ENCODE peak calls at places on chromosome 6, in four cellular contexts. One of them, this sample, is unnamed.

GRCh38 chr6:168196881-168197635 is 118.0 kb upstream of the FRMD1 start:
- DNase-seq in astrocyte of the spinal cord: no peak
- DNase-seq in thyroid gland: no peak
- DNase-seq in testis: no peak
- DNase-seq in this sample: no peak

GRCh38 chr6:153941768-153942167 is 97.3 kb upstream of the OPRM1 start:
- DNase-seq in astrocyte of the spinal cord: no peak
- DNase-seq in thyroid gland: no peak
- DNase-seq in testis: no peak
- DNase-seq in this sample: no peak

GRCh38 chr6:10719386-10720228 is 3.3 kb upstream of the TMEM14C start:
- DNase-seq in astrocyte of the spinal cord: peak
- DNase-seq in thyroid gland: peak
- DNase-seq in testis: peak
- DNase-seq in this sample: peak

GRCh38 chr6:161410736-161411135 is 136.9 kb upstream of the AGPAT4 start:
- DNase-seq in astrocyte of the spinal cord: no peak
- DNase-seq in thyroid gland: no peak
- DNase-seq in testis: no peak
- DNase-seq in this sample: no peak

GRCh38 chr6:9901376-9901775 is 513.5 kb downstream of the TFAP2A start:
- DNase-seq in astrocyte of the spinal cord: no peak
- DNase-seq in thyroid gland: no peak
- DNase-seq in testis: no peak
- DNase-seq in this sample: no peak

GRCh38 chr6:129280719-129281118 is 397.8 kb downstream of the LAMA2 start:
- DNase-seq in astrocyte of the spinal cord: no peak
- DNase-seq in thyroid gland: no peak
- DNase-seq in testis: no peak
- DNase-seq in this sample: no peak

GRCh38 chr6:27133281-27134227 is 113.9 kb upstream of the PRSS16 start:
- DNase-seq in astrocyte of the spinal cord: peak
- DNase-seq in thyroid gland: peak
- DNase-seq in testis: peak
- DNase-seq in this sample: peak

GRCh38 chr6:81844686-81845085 is 92.2 kb upstream of the TENT5A start:
- DNase-seq in astrocyte of the spinal cord: no peak
- DNase-seq in thyroid gland: no peak
- DNase-seq in testis: no peak
- DNase-seq in this sample: peak

GRCh38 chr6:166008441-166009369 is 158.9 kb downstream of the TBXT start:
- DNase-seq in astrocyte of the spinal cord: peak
- DNase-seq in thyroid gland: no peak
- DNase-seq in testis: peak
- DNase-seq in this sample: peak

GRCh38 chr6:93819189-93819588 is 399.8 kb upstream of the EPHA7 start:
- DNase-seq in astrocyte of the spinal cord: peak
- DNase-seq in thyroid gland: no peak
- DNase-seq in testis: no peak
- DNase-seq in this sample: no peak

GRCh38 chr6:145887969-145888368 is 73.4 kb upstream of the FBXO30 start:
- DNase-seq in astrocyte of the spinal cord: peak
- DNase-seq in thyroid gland: peak
- DNase-seq in testis: no peak
- DNase-seq in this sample: peak

GRCh38 chr6:160978141-160978926 is 13.2 kb upstream of the MAP3K4 start:
- DNase-seq in astrocyte of the spinal cord: peak
- DNase-seq in thyroid gland: no peak
- DNase-seq in testis: no peak
- DNase-seq in this sample: peak

GRCh38 chr6:45174045-45174444 is 154.1 kb upstream of the RUNX2 start:
- DNase-seq in astrocyte of the spinal cord: no peak
- DNase-seq in thyroid gland: no peak
- DNase-seq in testis: no peak
- DNase-seq in this sample: no peak

GRCh38 chr6:63941747-63942470 is 306.3 kb downstream of the PHF3 start:
- DNase-seq in astrocyte of the spinal cord: no peak
- DNase-seq in thyroid gland: no peak
- DNase-seq in testis: no peak
- DNase-seq in this sample: no peak

GRCh38 chr6:165661416-165662001 is 1.5 kb downstream of the PDE10A start:
- DNase-seq in astrocyte of the spinal cord: peak
- DNase-seq in thyroid gland: peak
- DNase-seq in testis: no peak
- DNase-seq in this sample: peak

GRCh38 chr6:1856381-1856780 is 246.7 kb downstream of the FOXC1 start:
- DNase-seq in astrocyte of the spinal cord: peak
- DNase-seq in thyroid gland: peak
- DNase-seq in testis: peak
- DNase-seq in this sample: peak

GRCh38 chr6:31287621-31288020 is 15.7 kb upstream of the HLA-C start:
- DNase-seq in astrocyte of the spinal cord: no peak
- DNase-seq in thyroid gland: no peak
- DNase-seq in testis: no peak
- DNase-seq in this sample: no peak

GRCh38 chr6:144361027-144361426 is 75.9 kb downstream of the UTRN start:
- DNase-seq in astrocyte of the spinal cord: no peak
- DNase-seq in thyroid gland: no peak
- DNase-seq in testis: no peak
- DNase-seq in this sample: no peak

GRCh38 chr6:10101551-10102252 is 313.2 kb downstream of the TFAP2A start:
- DNase-seq in astrocyte of the spinal cord: no peak
- DNase-seq in thyroid gland: no peak
- DNase-seq in testis: no peak
- DNase-seq in this sample: no peak

GRCh38 chr6:26196846-26197683 is 109.8 kb downstream of the HFE start:
- DNase-seq in astrocyte of the spinal cord: peak
- DNase-seq in thyroid gland: peak
- DNase-seq in testis: peak
- DNase-seq in this sample: peak

GRCh38 chr6:166611631-166612030 is 15.4 kb downstream of the RPS6KA2 start:
- DNase-seq in astrocyte of the spinal cord: no peak
- DNase-seq in thyroid gland: no peak
- DNase-seq in testis: no peak
- DNase-seq in this sample: no peak

GRCh38 chr6:27295301-27296079 is 16.6 kb downstream of the POM121L2 start:
- DNase-seq in astrocyte of the spinal cord: peak
- DNase-seq in thyroid gland: no peak
- DNase-seq in testis: no peak
- DNase-seq in this sample: peak

GRCh38 chr6:80508885-80509630 is 402.6 kb downstream of the BCKDHB start:
- DNase-seq in astrocyte of the spinal cord: no peak
- DNase-seq in thyroid gland: no peak
- DNase-seq in testis: no peak
- DNase-seq in this sample: peak

GRCh38 chr6:28953039-28953872 is 29.5 kb upstream of the TRIM27 start:
- DNase-seq in astrocyte of the spinal cord: peak
- DNase-seq in thyroid gland: peak
- DNase-seq in testis: no peak
- DNase-seq in this sample: peak

GRCh38 chr6:73079611-73079955 is 145.7 kb downstream of the KHDC1L start:
- DNase-seq in astrocyte of the spinal cord: peak
- DNase-seq in thyroid gland: no peak
- DNase-seq in testis: no peak
- DNase-seq in this sample: peak

GRCh38 chr6:64084201-64084663 is 448.6 kb downstream of the PHF3 start:
- DNase-seq in astrocyte of the spinal cord: no peak
- DNase-seq in thyroid gland: no peak
- DNase-seq in testis: no peak
- DNase-seq in this sample: peak

GRCh38 chr6:105879902-105880547 is 206.1 kb upstream of the PRDM1 start:
- DNase-seq in astrocyte of the spinal cord: no peak
- DNase-seq in thyroid gland: peak
- DNase-seq in testis: peak
- DNase-seq in this sample: no peak

GRCh38 chr6:27873101-27874030 is 38.8 kb downstream of the OR2B2 start:
- DNase-seq in astrocyte of the spinal cord: peak
- DNase-seq in thyroid gland: peak
- DNase-seq in testis: peak
- DNase-seq in this sample: peak

GRCh38 chr6:11628562-11628961 is 91.0 kb downstream of the TMEM170B start:
- DNase-seq in astrocyte of the spinal cord: no peak
- DNase-seq in thyroid gland: no peak
- DNase-seq in testis: no peak
- DNase-seq in this sample: no peak

GRCh38 chr6:52998603-52999002 is 3.5 kb upstream of the GSTA4 start:
- DNase-seq in astrocyte of the spinal cord: no peak
- DNase-seq in thyroid gland: no peak
- DNase-seq in testis: no peak
- DNase-seq in this sample: no peak
- TF ChIP-seq CTCF in astrocyte of the spinal cord: no peak
- TF ChIP-seq CTCF in thyroid gland: no peak
- TF ChIP-seq CTCF in testis: no peak
- TF ChIP-seq CTCF in this sample: no peak

GRCh38 chr6:121437861-121438651 is 2.6 kb downstream of the GJA1 start:
- DNase-seq in astrocyte of the spinal cord: peak
- DNase-seq in thyroid gland: peak
- DNase-seq in testis: peak
- DNase-seq in this sample: peak

GRCh38 chr6:121436966-121437756 is 1.7 kb downstream of the GJA1 start:
- DNase-seq in astrocyte of the spinal cord: peak
- DNase-seq in thyroid gland: peak
- DNase-seq in testis: peak
- DNase-seq in this sample: peak

GRCh38 chr6:121442591-121442990 is 7.1 kb downstream of the GJA1 start:
- DNase-seq in astrocyte of the spinal cord: no peak
- DNase-seq in thyroid gland: peak
- DNase-seq in testis: no peak
- DNase-seq in this sample: peak

GRCh38 chr6:121441477-121441876 is 6.0 kb downstream of the GJA1 start:
- DNase-seq in astrocyte of the spinal cord: no peak
- DNase-seq in thyroid gland: no peak
- DNase-seq in testis: no peak
- DNase-seq in this sample: no peak

DNA sequence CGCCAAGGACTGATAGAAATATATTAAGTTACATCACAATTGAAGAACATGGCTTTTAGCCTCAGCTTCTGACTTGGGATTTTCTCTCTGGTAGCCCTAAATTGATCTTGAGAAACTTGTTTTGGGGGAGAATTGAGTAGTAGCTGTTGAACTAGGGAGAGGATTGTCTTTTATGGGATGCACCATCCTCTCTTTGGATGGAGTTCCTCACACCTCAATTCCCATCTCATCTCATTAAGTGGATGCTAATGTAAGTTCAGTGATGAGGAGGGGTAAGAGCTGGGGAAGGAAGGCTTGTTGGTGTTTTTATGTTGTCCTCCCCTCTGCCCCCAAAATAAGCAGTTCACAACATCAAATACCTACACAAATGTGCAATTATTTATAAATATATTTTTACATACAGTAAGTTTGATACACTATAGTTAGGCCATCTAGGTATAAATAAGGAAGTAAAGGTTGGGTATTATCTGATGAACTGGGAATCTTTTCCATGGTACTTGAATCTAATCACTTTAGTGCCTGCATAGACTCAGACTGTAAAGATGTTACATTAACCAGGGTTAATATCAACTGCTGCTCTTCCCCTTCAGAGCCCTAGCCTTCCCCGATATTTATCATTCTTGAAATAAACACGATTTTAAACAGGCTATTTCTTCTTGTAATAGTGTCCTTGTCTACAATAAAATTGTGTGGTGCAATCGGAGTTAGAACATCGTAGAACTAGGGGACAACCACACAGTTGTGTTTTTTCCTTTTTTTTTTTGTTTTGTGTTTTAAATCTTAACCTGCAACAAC is 4.2 kb downstream of the GJA1 start:
- DNase-seq in astrocyte of the spinal cord: no peak
- DNase-seq in thyroid gland: no peak
- DNase-seq in testis: no peak
- DNase-seq in this sample: peak
- H3K4me3 ChIP-seq in astrocyte of the spinal cord: peak
- H3K4me3 ChIP-seq in thyroid gland: peak
- H3K4me3 ChIP-seq in testis: no peak
- H3K4me3 ChIP-seq in this sample: peak

GRCh38 chr6:6218246-6219085 is 102.0 kb downstream of the F13A1 start:
- DNase-seq in astrocyte of the spinal cord: peak
- DNase-seq in thyroid gland: peak
- DNase-seq in testis: no peak
- DNase-seq in this sample: peak

GRCh38 chr6:6220718-6221117 is 99.7 kb downstream of the F13A1 start:
- DNase-seq in astrocyte of the spinal cord: no peak
- DNase-seq in thyroid gland: no peak
- DNase-seq in testis: no peak
- DNase-seq in this sample: no peak

GRCh38 chr6:6219716-6220115 is 100.7 kb downstream of the F13A1 start:
- DNase-seq in astrocyte of the spinal cord: no peak
- DNase-seq in thyroid gland: no peak
- DNase-seq in testis: no peak
- DNase-seq in this sample: no peak

GRCh38 chr6:6224933-6225486 is 95.5 kb downstream of the F13A1 start:
- DNase-seq in astrocyte of the spinal cord: no peak
- DNase-seq in thyroid gland: no peak
- DNase-seq in testis: no peak
- DNase-seq in this sample: no peak

GRCh38 chr6:6221829-6222535 is 98.5 kb downstream of the F13A1 start:
- DNase-seq in astrocyte of the spinal cord: no peak
- DNase-seq in thyroid gland: peak
- DNase-seq in testis: peak
- DNase-seq in this sample: no peak
- TF ChIP-seq CTCF in astrocyte of the spinal cord: peak
- TF ChIP-seq CTCF in thyroid gland: no peak
- TF ChIP-seq CTCF in testis: no peak
- TF ChIP-seq CTCF in this sample: no peak

GRCh38 chr6:108781419-108782110 is 66.7 kb upstream of the ARMC2 start:
- DNase-seq in astrocyte of the spinal cord: no peak
- DNase-seq in thyroid gland: no peak
- DNase-seq in testis: peak
- DNase-seq in this sample: no peak
- H3K4me3 ChIP-seq in astrocyte of the spinal cord: peak
- H3K4me3 ChIP-seq in thyroid gland: peak
- H3K4me3 ChIP-seq in testis: peak
- H3K4me3 ChIP-seq in this sample: peak

GRCh38 chr6:150547511-150548222 is 52.0 kb upstream of the PLEKHG1 start:
- DNase-seq in astrocyte of the spinal cord: no peak
- DNase-seq in thyroid gland: peak
- DNase-seq in testis: peak
- DNase-seq in this sample: no peak
- TF ChIP-seq CTCF in astrocyte of the spinal cord: no peak
- TF ChIP-seq CTCF in thyroid gland: peak
- TF ChIP-seq CTCF in testis: no peak
- TF ChIP-seq CTCF in this sample: no peak

DNA sequence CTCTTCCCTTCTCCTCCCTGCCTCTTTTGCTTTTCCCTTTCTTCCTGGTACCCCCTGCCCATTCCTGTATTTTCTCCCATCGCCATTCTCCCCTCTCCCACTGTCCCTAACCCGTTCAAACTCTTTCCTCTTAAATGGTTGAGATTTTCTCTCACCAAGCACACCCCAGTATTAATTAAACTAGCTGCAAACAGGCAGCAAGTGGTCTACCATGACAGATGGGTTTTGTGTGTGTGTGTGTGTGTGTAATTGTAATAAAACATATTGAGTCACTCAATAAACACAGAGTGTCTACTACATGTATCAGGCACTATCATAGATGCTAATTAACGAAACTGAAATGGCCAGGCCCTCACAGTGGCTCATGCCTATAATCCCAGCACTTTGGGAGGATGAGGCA is 6.7 kb downstream of the RAET1E start:
- DNase-seq in astrocyte of the spinal cord: no peak
- DNase-seq in thyroid gland: no peak
- DNase-seq in testis: no peak
- DNase-seq in this sample: no peak
- H3K4me3 ChIP-seq in astrocyte of the spinal cord: no peak
- H3K4me3 ChIP-seq in thyroid gland: no peak
- H3K4me3 ChIP-seq in testis: no peak
- H3K4me3 ChIP-seq in this sample: no peak